ENCODE peak calls at places on chromosomes 1 and 21, in ten cellular contexts. Y is fibroblast of lung, L is MM.1S, V is heart left ventricle, C is lung, D is ovary, R is Panc1, X is endothelial cell of umbilical vein, U is tibial artery, B is astrocyte. E is an unnamed sample. For H3K36me3, the result is how much of the 10 kb centered on the place peaks cover.

GRCh38 chr1:41341756-41342562 is 19.3 kb upstream of the FOXO6 start:
- DNase-seq in Y (peak), L (no peak), V (no peak), C (no peak), D (no peak), R (peak), X (peak), U (no peak), B (peak), E (no peak)

GRCh38 chr21:27425172-27425571 is 458.3 kb upstream of the ADAMTS5 start:
- DNase-seq in Y (no peak), L (no peak), V (no peak), C (no peak), D (no peak), R (no peak), X (no peak), U (no peak), B (no peak), E (no peak)

GRCh38 chr1:101506541-101507164 is 269.8 kb downstream of the S1PR1 start:
- DNase-seq in Y (peak), L (peak), V (no peak), C (no peak), D (no peak), R (peak), X (peak), U (no peak), B (no peak), E (no peak)

GRCh38 chr1:153946622-153947246 is at the start of gene DENND4B:
- DNase-seq in Y (peak), L (peak), V (peak), C (peak), D (peak), R (no peak), X (peak), U (peak), B (peak), E (no peak)

GRCh38 chr1:73824065-73824464 is 373.9 kb downstream of the LRRIQ3 start:
- DNase-seq in Y (no peak), L (no peak), V (no peak), C (no peak), D (no peak), R (no peak), X (no peak), U (no peak), B (no peak), E (no peak)

GRCh38 chr1:162235261-162235780 is 141.3 kb downstream of the SPATA46 start:
- DNase-seq in Y (peak), L (no peak), V (no peak), C (no peak), D (no peak), R (no peak), X (no peak), U (no peak), B (peak), E (peak)

GRCh38 chr21:36981049-36981391 is 14.6 kb upstream of the HLCS start:
- DNase-seq in Y (no peak), L (no peak), V (no peak), C (no peak), D (no peak), R (no peak), X (no peak), U (no peak), B (no peak), E (no peak)

GRCh38 chr1:20787775-20788488 is 825 bp upstream of the HP1BP3 start:
- DNase-seq in Y (peak), L (no peak), V (no peak), C (no peak), D (no peak), R (peak), X (peak), U (no peak), B (peak), E (no peak)

GRCh38 chr1:155473422-155473821 is 89.2 kb downstream of the ASH1L start:
- DNase-seq in Y (no peak), L (no peak), V (no peak), C (no peak), D (no peak), R (no peak), X (no peak), U (no peak), B (no peak), E (no peak)

GRCh38 chr1:19762175-19762779 is 37.4 kb downstream of the TMCO4 start:
- DNase-seq in Y (no peak), L (no peak), V (no peak), C (no peak), D (peak), R (peak), X (peak), U (no peak), B (no peak), E (no peak)

GRCh38 chr1:107135466-107135865 is 5.4 kb upstream of the NTNG1 start:
- DNase-seq in Y (peak), L (peak), V (no peak), C (no peak), D (no peak), R (no peak), X (peak), U (no peak), B (peak), E (no peak)

GRCh38 chr1:18166341-18166740 is 58.7 kb downstream of the IGSF21 start:
- DNase-seq in Y (no peak), L (no peak), V (peak), C (no peak), D (no peak), R (no peak), X (no peak), U (no peak), B (no peak), E (no peak)

GRCh38 chr1:209670441-209671082 is 4.7 kb upstream of the G0S2 start:
- DNase-seq in Y (no peak), L (no peak), V (no peak), C (no peak), D (no peak), R (no peak), X (no peak), U (no peak), B (no peak), E (no peak)

GRCh38 chr1:209674957-209675566 is at the start of gene G0S2:
- DNase-seq in Y (peak), L (no peak), V (peak), C (peak), D (peak), R (no peak), X (no peak), U (peak), B (peak), E (no peak)

GRCh38 chr1:209675567-209676154 is 449 bp downstream of the G0S2 start:
- DNase-seq in Y (peak), L (no peak), V (peak), C (no peak), D (no peak), R (no peak), X (peak), U (no peak), B (peak), E (no peak)

GRCh38 chr1:209672705-209673630 is 2.2 kb upstream of the G0S2 start:
- DNase-seq in Y (no peak), L (peak), V (no peak), C (no peak), D (no peak), R (no peak), X (no peak), U (no peak), B (no peak), E (no peak)

DNA sequence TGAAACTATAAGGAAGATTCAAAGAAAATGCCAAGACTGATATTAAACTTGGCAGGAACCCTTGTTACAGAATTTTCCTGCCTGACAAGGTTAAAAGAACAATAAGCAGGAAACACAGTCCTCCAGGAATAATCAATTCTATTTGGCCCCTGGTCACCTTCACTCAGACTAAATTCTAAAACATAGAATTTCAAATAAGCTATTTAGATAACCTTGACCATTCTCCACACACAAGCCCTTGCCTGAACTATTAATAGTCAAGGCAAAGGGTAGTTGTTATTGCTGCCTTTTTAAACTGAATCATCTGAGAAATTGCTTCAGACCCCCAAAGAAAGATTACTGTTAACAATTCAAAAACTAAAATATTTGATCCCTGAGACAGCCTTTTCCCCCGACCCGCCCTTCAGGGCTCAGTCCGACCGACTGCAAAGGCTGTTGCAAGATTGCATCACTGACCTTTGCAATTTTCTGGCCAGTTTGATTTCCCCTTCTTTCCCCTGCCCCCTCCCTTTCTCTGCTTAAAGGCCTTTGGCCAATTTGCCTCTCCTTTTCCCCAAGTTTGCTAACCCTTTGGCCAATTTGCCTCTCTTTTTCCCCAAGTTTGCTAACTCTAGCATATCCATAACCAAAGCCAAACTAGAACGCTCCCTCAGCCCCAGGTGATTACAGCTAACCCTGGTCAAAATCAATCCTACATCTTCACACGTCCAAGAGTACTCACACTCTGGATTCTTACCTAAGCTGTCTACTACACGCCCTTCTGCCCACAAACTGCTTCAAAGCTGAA is 1.4 kb upstream of the G0S2 start:
- DNase-seq in Y (no peak), L (no peak), V (no peak), C (peak), D (no peak), R (no peak), X (no peak), U (peak), B (no peak), E (no peak)
- H3K4me3 ChIP-seq in Y (no peak), L (no peak), V (no peak), C (no peak), D (no peak), R (no peak), X (no peak), U (no peak), B (no peak), E (no peak)

GRCh38 chr1:246901874-246902273 is 29.9 kb downstream of the AHCTF1 start:
- DNase-seq in Y (no peak), L (no peak), V (no peak), C (no peak), D (no peak), R (no peak), X (no peak), U (no peak), B (no peak), E (no peak)

GRCh38 chr1:246907472-246907871 is 24.3 kb downstream of the AHCTF1 start:
- DNase-seq in Y (peak), L (peak), V (no peak), C (no peak), D (no peak), R (no peak), X (peak), U (no peak), B (peak), E (peak)

DNA sequence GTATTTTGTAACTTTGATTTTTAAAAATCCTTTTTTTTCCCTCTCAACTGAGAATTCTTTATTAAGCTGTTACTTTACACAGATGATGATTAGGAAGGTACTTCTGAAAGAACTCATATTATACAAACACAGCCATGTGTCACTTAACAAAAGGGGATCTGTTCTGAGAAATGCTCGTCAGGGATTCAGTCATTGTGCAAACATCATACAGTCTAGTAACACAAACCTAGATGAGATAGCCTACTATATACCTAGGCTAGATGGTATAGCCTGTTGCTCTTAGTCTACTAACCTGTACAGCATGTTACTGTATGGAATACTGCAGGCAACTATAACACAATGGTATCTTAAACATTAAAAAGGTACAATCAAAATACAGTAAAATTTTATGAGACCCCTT is 24.9 kb downstream of the AHCTF1 start:
- DNase-seq in Y (no peak), L (no peak), V (no peak), C (no peak), D (no peak), R (no peak), X (no peak), U (no peak), B (no peak), E (no peak)
- TF ChIP-seq CTCF in Y (no peak), L (no peak), V (no peak), C (no peak), D (no peak), R (no peak), X (no peak), U (no peak), B (no peak), E (no peak)

GRCh38 chr1:167493372-167493771 is 25.0 kb downstream of the CD247 start:
- DNase-seq in Y (no peak), L (no peak), V (no peak), C (no peak), D (no peak), R (no peak), X (no peak), U (no peak), B (no peak), E (no peak)
- H3K36me3 ChIP-seq in Y (under half), L (under half), V (under half), C (under half), D (under half), R (under half), X (under half), U (under half), B (under half), E (under half)

GRCh38 chr1:214396319-214396718 is 115.4 kb downstream of the SMYD2 start:
- DNase-seq in Y (peak), L (no peak), V (no peak), C (no peak), D (no peak), R (no peak), X (no peak), U (no peak), B (peak), E (no peak)

GRCh38 chr1:214397497-214397896 is 116.5 kb downstream of the SMYD2 start:
- DNase-seq in Y (no peak), L (no peak), V (no peak), C (no peak), D (no peak), R (no peak), X (no peak), U (no peak), B (no peak), E (no peak)

GRCh38 chr1:214386747-214387146 is 105.8 kb downstream of the SMYD2 start:
- DNase-seq in Y (peak), L (no peak), V (no peak), C (no peak), D (no peak), R (no peak), X (no peak), U (no peak), B (peak), E (no peak)

GRCh38 chr1:214393086-214393485 is 112.1 kb downstream of the SMYD2 start:
- DNase-seq in Y (no peak), L (no peak), V (no peak), C (no peak), D (no peak), R (no peak), X (no peak), U (no peak), B (no peak), E (no peak)

GRCh38 chr1:214392246-214392645 is 111.3 kb downstream of the SMYD2 start:
- DNase-seq in Y (peak), L (no peak), V (no peak), C (no peak), D (no peak), R (no peak), X (no peak), U (no peak), B (no peak), E (no peak)
- H3K4me3 ChIP-seq in Y (no peak), L (no peak), V (no peak), C (no peak), D (no peak), R (no peak), X (no peak), U (no peak), B (no peak), E (no peak)

DNA sequence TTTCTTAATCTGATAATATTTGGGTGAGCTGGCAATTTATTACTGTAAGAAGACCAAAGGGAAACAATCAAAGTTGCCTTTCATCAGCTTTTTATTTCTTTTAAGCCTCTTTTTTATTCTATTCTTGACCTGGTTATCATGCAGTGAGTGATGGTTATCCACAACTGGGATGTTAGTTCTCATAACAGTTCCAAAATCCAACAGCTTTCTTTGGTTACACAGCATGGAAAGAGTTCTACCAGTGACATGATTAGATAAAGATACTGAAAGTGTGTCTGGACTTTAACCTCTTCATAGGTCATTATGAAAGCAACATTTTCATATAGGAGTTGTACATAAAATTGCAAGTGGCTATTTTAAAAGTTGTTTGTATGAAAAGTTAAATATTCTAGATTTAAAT is 163.0 kb downstream of the SYT2 start:
- DNase-seq in Y (no peak), L (peak), V (no peak), C (no peak), D (no peak), R (no peak), X (no peak), U (no peak), B (no peak), E (no peak)
- TF ChIP-seq CTCF in Y (no peak), L (no peak), V (no peak), C (no peak), D (no peak), R (no peak), X (no peak), U (no peak), B (no peak), E (no peak)

E was measured in kidney epithelial cell.